ENCODE peak calls at places on chromosomes 2 and 18, in five cellular contexts. R is effector memory CD8-positive, alpha-beta T cell; S is T-helper 9 cell; U is NCI-H774; P is iris pigment epithelial cell. K is an unnamed sample.

GRCh38 chr2:81077396-81077795 is 772.8 kb upstream of the LRRTM1 start:
- DNase-seq in S (no peak), P (no peak), U (no peak), R (no peak), K (no peak)

GRCh38 chr2:231227309-231228162 is 29.1 kb downstream of the ARMC9 start:
- DNase-seq in R (peak), U (peak), P (peak), S (no peak), K (peak)

GRCh38 chr2:197073701-197074433 is 147.4 kb upstream of the PGAP1 start:
- DNase-seq in P (peak), S (no peak), R (no peak), U (no peak), K (peak)

GRCh38 chr18:54147439-54147838 is 77.0 kb downstream of the MBD2 start:
- DNase-seq in P (no peak), U (no peak), R (no peak), S (no peak), K (no peak)

GRCh38 chr2:236828002-236828401 is 257.7 kb upstream of the COPS8 start:
- DNase-seq in P (no peak), S (no peak), R (no peak), U (no peak), K (peak)

GRCh38 chr2:26745609-26746327 is 18.3 kb upstream of the SLC35F6 start:
- DNase-seq in R (peak), U (peak), S (peak), P (peak), K (peak)

GRCh38 chr2:237616373-237617304 is 10.7 kb upstream of the LRRFIP1 start:
- DNase-seq in P (peak), U (no peak), R (no peak), S (no peak), K (peak)

GRCh38 chr18:30465131-30465530 is 577.4 kb downstream of the DSC3 start:
- DNase-seq in S (no peak), U (no peak), R (no peak), P (no peak), K (no peak)

GRCh38 chr2:111624401-111625156 is 259.4 kb downstream of the ANAPC1 start:
- DNase-seq in U (no peak), S (no peak), P (peak), R (no peak), K (peak)

GRCh38 chr2:204495381-204495780 is 49.9 kb upstream of the PARD3B start:
- DNase-seq in U (no peak), R (no peak), P (no peak), S (no peak), K (no peak)

GRCh38 chr2:120381661-120382060 is 35.7 kb downstream of the INHBB start:
- DNase-seq in S (no peak), U (no peak), R (no peak), P (no peak), K (no peak)

GRCh38 chr2:75324716-75325291 is 125.5 kb upstream of the TACR1 start:
- DNase-seq in U (no peak), S (no peak), P (no peak), R (no peak), K (no peak)

GRCh38 chr18:26307161-26307773 is 81.0 kb downstream of the TAF4B start:
- DNase-seq in R (no peak), P (peak), S (no peak), U (peak), K (peak)

GRCh38 chr18:38611036-38611964 is 1045.7 kb upstream of the CELF4 start:
- DNase-seq in R (no peak), S (no peak), U (no peak), P (no peak), K (no peak)

GRCh38 chr18:50008306-50008705 is 186.6 kb downstream of the MYO5B start:
- DNase-seq in S (no peak), P (no peak), U (no peak), R (no peak), K (no peak)

GRCh38 chr2:188293601-188294482 is 2.2 kb downstream of the GULP1 start:
- DNase-seq in R (no peak), P (peak), S (no peak), U (peak), K (peak)

K was measured in fibroblast of the aortic adventitia.